ENCODE peak calls at places on chromosomes 3 and 15, in four cellular contexts. H is tibial nerve, V is ovary, O is SK-N-SH. R is an unnamed sample. For H3K27me3 and H3K4me1, the result is how much of the 10 kb centered on the place peaks cover.

GRCh38 chr15:38600241-38600640 is 35.6 kb upstream of the RASGRP1 start:
- DNase-seq in H (no peak), V (no peak), O (no peak), R (no peak)

GRCh38 chr15:70533931-70534742 is 229.2 kb downstream of the UACA start:
- DNase-seq in O (no peak), H (no peak), V (no peak), R (no peak)

GRCh38 chr15:57297163-57297593 is 79.1 kb upstream of the CGNL1 start:
- DNase-seq in H (no peak), O (no peak), V (no peak), R (no peak)

GRCh38 chr3:13880811-13881156 is 913 bp upstream of the WNT7A start:
- DNase-seq in H (no peak), O (no peak), V (no peak), R (peak)

GRCh38 chr15:87971076-87971475 is 285.5 kb downstream of the NTRK3 start:
- DNase-seq in H (no peak), O (no peak), V (no peak), R (no peak)

GRCh38 chr15:52191207-52191606 is at the start of gene GNB5:
- DNase-seq in H (no peak), V (no peak), O (no peak), R (no peak)

GRCh38 chr3:14844386-14845170 is 25.8 kb downstream of the FGD5 start:
- DNase-seq in H (no peak), O (no peak), V (no peak), R (no peak)

GRCh38 chr3:44892689-44893088 is 18.3 kb downstream of the TGM4 start:
- DNase-seq in O (no peak), V (no peak), H (no peak), R (no peak)

GRCh38 chr3:39260957-39261356 is 18.9 kb downstream of the CX3CR1 start:
- DNase-seq in H (peak), O (peak), V (peak), R (no peak)

GRCh38 chr3:73324203-73325155 is 263.0 kb downstream of the EBLN2 start:
- DNase-seq in V (no peak), H (no peak), O (no peak), R (no peak)

GRCh38 chr3:118550556-118550955 is 484.1 kb downstream of the IGSF11 start:
- DNase-seq in H (no peak), V (no peak), O (no peak), R (no peak)

DNA sequence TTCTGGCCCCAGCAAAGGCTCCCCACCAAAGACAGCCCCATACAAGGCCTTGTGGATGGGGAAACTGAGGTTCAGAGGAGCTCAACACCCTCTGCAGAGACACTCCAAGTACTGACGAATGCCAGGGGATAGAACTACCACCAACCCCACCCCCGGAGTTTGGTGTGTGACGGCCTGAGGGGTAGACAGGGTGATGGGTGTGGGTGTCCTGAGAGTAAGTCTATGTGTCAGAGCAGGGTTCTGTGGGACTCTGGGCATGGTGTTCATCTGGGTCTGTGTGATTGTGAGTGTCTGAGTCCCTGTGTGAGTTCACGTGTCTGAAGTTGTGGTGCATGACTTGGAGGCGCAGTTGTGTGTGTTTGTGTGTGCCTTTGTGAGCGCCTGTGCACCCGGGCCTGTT is 7.4 kb downstream of the PTH1R start:
- DNase-seq in H (no peak), V (no peak), O (no peak), R (no peak)
- H3K27me3 ChIP-seq in H (under half), V (under half), O (under half), R (under half)

GRCh38 chr3:179958759-179959158 is 78.0 kb downstream of the PEX5L start:
- DNase-seq in O (no peak), H (no peak), V (no peak), R (no peak)

GRCh38 chr3:179964867-179965266 is 71.9 kb downstream of the PEX5L start:
- DNase-seq in V (no peak), O (no peak), H (no peak), R (no peak)

GRCh38 chr3:179958143-179958542 is 78.6 kb downstream of the PEX5L start:
- DNase-seq in H (no peak), O (no peak), V (no peak), R (no peak)

GRCh38 chr3:179961081-179962078 is 75.4 kb downstream of the PEX5L start:
- DNase-seq in O (no peak), V (no peak), H (no peak), R (no peak)

DNA sequence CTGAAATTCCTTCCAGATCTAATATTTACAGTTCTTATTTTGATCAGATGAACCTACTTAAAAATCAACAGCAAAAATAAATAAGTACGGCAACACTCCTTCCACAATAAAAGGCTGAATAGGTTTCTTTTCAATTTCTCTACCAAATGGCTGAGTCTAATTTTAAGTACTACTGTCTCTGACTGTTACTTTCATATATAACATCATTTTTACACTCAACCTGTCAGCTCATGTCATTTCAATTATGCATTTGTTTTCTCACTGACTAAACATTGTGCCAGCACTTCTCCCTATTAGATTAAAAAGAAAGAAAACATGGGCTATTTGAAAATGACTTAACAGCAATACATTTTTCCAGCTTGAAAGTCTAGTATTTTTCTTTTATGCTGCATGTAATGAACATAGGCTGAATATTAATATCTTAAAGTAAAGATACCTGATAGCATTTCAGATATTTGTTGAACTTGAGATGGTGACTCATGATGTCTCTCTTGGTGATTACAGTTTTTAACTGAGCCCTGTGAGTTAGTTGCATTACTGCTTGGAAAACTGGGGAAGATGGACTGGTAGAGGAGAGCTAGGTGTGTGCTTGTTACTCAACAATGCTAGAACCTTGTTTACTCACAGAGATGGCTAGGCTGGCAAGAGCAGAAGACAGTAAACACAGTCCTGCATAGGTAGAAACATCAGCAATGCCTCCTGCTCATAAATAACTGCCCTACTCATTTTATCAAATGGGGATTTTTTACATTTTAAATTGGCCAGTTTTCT is 73.9 kb downstream of the PEX5L start:
- DNase-seq in V (no peak), H (no peak), O (no peak), R (no peak)
- H3K4me1 ChIP-seq in V (under half), H (under half), O (under half), R (under half)

GRCh38 chr3:52685705-52686691 is at the start of the genes GNL3 and PBRM1:
- DNase-seq in V (peak), H (peak), O (peak), R (peak)
- TF ChIP-seq EP300 in V (peak), H (peak), O (no peak), R (no peak)

GRCh38 chr3:27712136-27713065 is 9.7 kb downstream of the EOMES start:
- DNase-seq in H (peak), V (peak), O (peak), R (peak)

GRCh38 chr3:27714101-27714526 is 8.0 kb downstream of the EOMES start:
- DNase-seq in O (no peak), H (no peak), V (no peak), R (no peak)

GRCh38 chr3:27714692-27715453 is 7.2 kb downstream of the EOMES start:
- DNase-seq in O (no peak), H (no peak), V (no peak), R (no peak)

GRCh38 chr3:27713435-27713880 is 8.7 kb downstream of the EOMES start:
- DNase-seq in V (no peak), H (no peak), O (peak), R (no peak)

DNA sequence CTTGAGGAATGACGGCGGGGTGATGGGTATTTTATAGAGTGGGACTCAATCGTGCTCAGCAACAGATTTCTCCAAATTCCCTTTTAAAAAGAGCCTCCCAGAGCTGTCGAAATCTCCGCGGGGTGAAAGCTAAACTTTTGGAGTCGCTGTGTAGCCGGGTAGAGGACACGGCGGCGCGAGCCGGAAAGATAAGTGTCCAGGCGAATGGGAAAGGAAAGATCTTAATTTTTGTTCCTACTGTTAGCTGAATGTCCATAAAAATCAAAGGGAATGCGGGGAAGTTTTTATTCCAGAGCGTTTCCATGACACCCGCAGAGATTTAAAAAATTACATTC is 9.1 kb downstream of the EOMES start:
- DNase-seq in H (no peak), V (no peak), O (no peak), R (no peak)
- H3K27me3 ChIP-seq in H (half or more), V (under half), O (half or more), R (under half)

GRCh38 chr3:123348-123747 is 73.2 kb upstream of the CHL1 start:
- DNase-seq in H (no peak), O (no peak), V (no peak), R (no peak)

GRCh38 chr3:112773-113172 is 83.8 kb upstream of the CHL1 start:
- DNase-seq in H (no peak), O (no peak), V (no peak), R (no peak)

DNA sequence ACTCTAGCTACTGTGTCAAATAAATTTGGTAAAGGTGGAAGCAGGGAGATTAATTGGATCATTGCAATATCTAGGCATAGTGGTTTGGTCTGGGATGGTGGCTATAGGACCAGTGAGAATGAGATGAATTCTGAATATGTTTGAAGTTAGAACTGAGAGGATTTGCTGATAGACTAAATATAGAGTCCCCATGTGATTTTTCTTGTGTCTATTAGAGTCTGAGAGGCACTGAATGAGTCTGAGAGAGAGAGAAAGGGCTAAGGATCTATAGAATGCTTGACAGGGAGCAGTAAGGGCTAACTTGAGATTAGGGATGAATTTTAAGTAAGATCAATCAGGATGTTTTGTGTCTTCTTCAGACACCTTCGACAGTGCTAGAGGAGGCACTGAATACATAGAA is 77.9 kb upstream of the CHL1 start:
- DNase-seq in V (no peak), H (no peak), O (no peak), R (no peak)
- H3K4me1 ChIP-seq in V (under half), H (under half), O (under half), R (under half)

DNA sequence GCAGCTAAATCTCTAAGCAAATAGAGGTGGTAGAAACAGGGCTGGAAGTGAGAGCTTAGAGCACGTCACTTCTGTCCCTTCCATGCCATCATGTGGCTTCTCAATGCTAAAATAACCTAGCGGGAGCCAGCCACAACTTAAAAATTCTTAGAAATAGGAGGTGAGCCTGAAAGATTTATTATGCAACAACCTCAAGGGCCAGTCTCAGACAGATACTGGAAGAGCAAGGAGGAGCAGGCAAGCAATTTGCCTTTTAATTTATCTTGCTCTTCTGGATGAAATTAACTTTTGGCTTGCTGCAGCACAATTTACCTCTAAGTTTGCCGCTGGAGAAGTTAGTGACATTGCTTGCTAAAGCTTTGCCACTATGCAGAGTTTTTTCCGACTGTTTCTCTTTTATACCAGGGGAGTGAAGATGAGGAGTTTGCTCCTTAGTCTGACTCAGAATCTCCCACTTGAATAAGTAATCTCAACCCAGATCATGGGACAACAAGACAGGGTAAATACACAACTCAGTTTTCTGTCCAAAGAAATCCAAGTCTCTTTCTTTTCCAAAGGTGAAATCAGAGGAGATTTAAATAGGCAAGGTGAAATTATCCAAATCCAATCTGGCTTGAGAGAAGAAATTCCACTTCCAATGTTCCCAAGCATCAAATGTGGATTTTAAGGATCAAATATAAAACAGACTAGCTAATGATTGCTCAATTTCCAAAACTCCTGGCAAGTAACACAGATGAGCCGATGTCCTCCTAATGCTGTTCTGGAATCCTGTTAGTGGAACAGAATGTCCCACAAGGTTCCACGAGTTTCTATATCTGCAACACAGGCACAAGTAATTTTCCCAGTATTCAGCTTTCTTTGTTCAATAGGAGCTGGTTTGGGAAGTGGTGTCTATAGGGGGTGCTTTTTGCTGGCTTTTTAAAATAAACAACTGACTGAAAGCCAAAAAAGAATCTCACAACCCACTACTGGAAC is 329.4 kb upstream of the RORA start:
- DNase-seq in H (no peak), O (no peak), V (no peak), R (no peak)
- TF ChIP-seq EP300 in H (peak), O (no peak), V (peak), R (no peak)

GRCh38 chr3:128489860-128490649 is 2.9 kb downstream of the GATA2 start:
- DNase-seq in V (no peak), H (no peak), O (no peak), R (no peak)
- H3K27me3 ChIP-seq in V (under half), H (half or more), O (under half), R (under half)

R was measured in upper lobe of left lung.